ENCODE peak calls at places on chromosomes 6 and 20, in six cellular contexts. Z is A549, I is K562, B is GM12878, N is HepG2, H is endothelial cell of umbilical vein. K is an unnamed sample.
A peak's percentile ranks its signal among the peaks of the same experiment; 100 is the strongest.

GRCh38 chr6:116568851-116569755 is 2.2 kb upstream of the RWDD1 start:
- DNase-seq in Z (no peak), I (peak; percentile 39), B (no peak), N (no peak), H (peak; percentile 38), K (peak; percentile 12)

GRCh38 chr6:93679836-93680235 is 260.5 kb upstream of the EPHA7 start:
- DNase-seq in Z (no peak), I (no peak), B (no peak), N (no peak), H (peak; percentile 1), K (peak; percentile 4)

GRCh38 chr20:2596673-2597279 is 55.7 kb upstream of the NOP56 start:
- DNase-seq in Z (no peak), I (no peak), B (no peak), N (no peak), H (no peak), K (peak; percentile 45)

GRCh38 chr6:36118550-36119107 is 11.7 kb upstream of the MAPK13 start:
- DNase-seq in Z (no peak), I (peak; percentile 98), B (no peak), N (peak; percentile 31), H (no peak), K (peak; percentile 88)

GRCh38 chr6:31010393-31011060 is at the start of gene MUC22:
- DNase-seq in Z (no peak), I (no peak), B (no peak), N (no peak), H (no peak), K (no peak)

GRCh38 chr6:165847407-165848098 is 184.5 kb upstream of the PDE10A start:
- DNase-seq in Z (no peak), I (peak; percentile 20), B (no peak), N (no peak), H (no peak), K (no peak)

GRCh38 chr20:10925767-10926166 is 252.0 kb upstream of the JAG1 start:
- DNase-seq in Z (no peak), I (no peak), B (no peak), N (no peak), H (peak; percentile 77), K (no peak)

GRCh38 chr6:56073761-56074160 is 173.6 kb downstream of the COL21A1 start:
- DNase-seq in Z (no peak), I (no peak), B (no peak), N (no peak), H (no peak), K (no peak)

GRCh38 chr6:112636650-112637260 is 289.6 kb downstream of the RFPL4B start:
- DNase-seq in Z (no peak), I (no peak), B (no peak), N (no peak), H (no peak), K (no peak)

GRCh38 chr6:148535976-148536375 is 193.3 kb downstream of the SASH1 start:
- DNase-seq in Z (no peak), I (no peak), B (no peak), N (no peak), H (no peak), K (no peak)

GRCh38 chr6:24763578-24763977 is 11.2 kb upstream of the GMNN start:
- DNase-seq in Z (no peak), I (no peak), B (no peak), N (no peak), H (peak; percentile 25), K (no peak)

GRCh38 chr20:59402697-59403096 is 102.3 kb downstream of the EDN3 start:
- DNase-seq in Z (no peak), I (no peak), B (no peak), N (no peak), H (no peak), K (no peak)

GRCh38 chr20:24584078-24584477 is 114.6 kb downstream of the SYNDIG1 start:
- DNase-seq in Z (no peak), I (no peak), B (no peak), N (no peak), H (no peak), K (no peak)

GRCh38 chr20:44736170-44737021 is 9.3 kb upstream of the KCNK15 start:
- DNase-seq in Z (peak; percentile 86), I (peak; percentile 73), B (no peak), N (peak; percentile 96), H (peak; percentile 79), K (peak; percentile 88)

GRCh38 chr6:13667655-13668054 is 44.0 kb downstream of the RANBP9 start:
- DNase-seq in Z (no peak), I (no peak), B (no peak), N (no peak), H (no peak), K (peak; percentile 32)

GRCh38 chr6:144215932-144216667 is 65.8 kb downstream of the STX11 start:
- DNase-seq in Z (peak; percentile 67), I (peak; percentile 96), B (peak; percentile 96), N (peak; percentile 94), H (peak; percentile 100), K (peak; percentile 98)
- TF ChIP-seq POLR2A in Z (no peak), I (peak; percentile 67), B (peak; percentile 79), N (peak; percentile 60), H (peak; percentile 50), K (peak; percentile 56)

GRCh38 chr6:42378125-42378524 is 73.6 kb downstream of the TRERF1 start:
- DNase-seq in Z (no peak), I (no peak), B (no peak), N (no peak), H (no peak), K (no peak)
- TF ChIP-seq MYC in Z (no peak), I (no peak), B (no peak), N (no peak), H (no peak), K (no peak)

DNA sequence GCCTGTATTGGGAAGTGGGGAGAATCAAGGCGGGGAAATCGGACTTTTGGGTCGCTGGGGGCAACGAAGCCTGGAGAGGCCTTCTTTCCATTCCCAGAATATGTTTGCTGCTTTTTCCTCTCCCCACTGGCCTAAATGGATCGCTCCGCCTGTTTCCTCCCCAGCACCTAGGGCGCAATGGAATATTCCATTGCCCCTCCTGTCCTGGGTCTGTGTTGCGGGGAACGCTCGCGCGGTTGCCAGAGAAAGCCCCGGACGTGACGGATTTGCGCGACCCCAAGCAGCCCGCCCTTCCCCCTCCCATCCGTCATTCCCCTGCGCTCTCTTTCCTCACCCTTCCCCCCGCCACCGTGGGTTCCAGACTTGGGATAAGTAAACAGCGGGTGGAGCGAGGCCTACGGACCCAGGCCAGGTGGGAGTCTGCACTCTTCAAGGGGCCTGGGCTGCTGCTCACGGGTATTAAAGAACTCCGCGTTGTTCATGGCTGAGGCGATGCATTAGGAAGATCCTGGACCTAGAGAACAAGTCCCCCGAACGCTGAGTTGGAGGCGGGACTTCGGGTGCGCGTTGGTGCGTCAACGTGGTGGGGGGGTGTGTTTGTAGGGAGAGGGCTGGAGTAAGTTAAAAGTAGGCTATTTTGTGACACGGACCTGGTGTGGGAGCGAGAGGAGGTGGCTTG is at the start of gene PPT2:
- DNase-seq in Z (peak; percentile 45), I (peak; percentile 97), B (no peak), N (peak; percentile 93), H (peak; percentile 94), K (peak; percentile 90)
- TF ChIP-seq POLR2A in Z (peak; percentile 13), I (peak; percentile 82), B (no peak), N (peak; percentile 74), H (peak; percentile 61), K (peak; percentile 36)

GRCh38 chr6:158213925-158214674 is 46.0 kb downstream of the GTF2H5 start:
- DNase-seq in Z (peak; percentile 35), I (peak; percentile 87), B (peak; percentile 23), N (peak; percentile 84), H (peak; percentile 80), K (peak; percentile 86)
- TF ChIP-seq MYC in Z (no peak), I (no peak), B (no peak), N (no peak), H (no peak), K (no peak)

K was measured in NB4.